ENCODE peak calls at places on chromosomes 5 and 9, in ten cellular contexts. One of them, this sample, is unnamed.

GRCh38 chr9:69122086-69122390 is 52.0 kb upstream of the TJP2 start:
- DNase-seq in GM12878: no peak
- DNase-seq in IMR-90: peak
- DNase-seq in tibial nerve: peak
- DNase-seq in stomach: peak
- DNase-seq in adrenal gland: peak
- DNase-seq in prostate gland: peak
- DNase-seq in GM12891: peak
- DNase-seq in lower leg skin: peak
- DNase-seq in transverse colon: peak
- DNase-seq in this sample: peak

GRCh38 chr9:77848428-77848827 is 183.2 kb downstream of the GNAQ start:
- DNase-seq in GM12878: no peak
- DNase-seq in IMR-90: no peak
- DNase-seq in tibial nerve: no peak
- DNase-seq in stomach: no peak
- DNase-seq in adrenal gland: no peak
- DNase-seq in prostate gland: no peak
- DNase-seq in GM12891: no peak
- DNase-seq in lower leg skin: no peak
- DNase-seq in transverse colon: no peak
- DNase-seq in this sample: no peak

GRCh38 chr9:114266969-114267368 is 55.9 kb upstream of the ORM1 start:
- DNase-seq in GM12878: no peak
- DNase-seq in IMR-90: peak
- DNase-seq in tibial nerve: no peak
- DNase-seq in stomach: no peak
- DNase-seq in adrenal gland: no peak
- DNase-seq in prostate gland: no peak
- DNase-seq in GM12891: no peak
- DNase-seq in lower leg skin: no peak
- DNase-seq in transverse colon: no peak
- DNase-seq in this sample: no peak

GRCh38 chr5:119131530-119132313 is 60.8 kb downstream of the DMXL1 start:
- DNase-seq in GM12878: no peak
- DNase-seq in IMR-90: peak
- DNase-seq in tibial nerve: no peak
- DNase-seq in stomach: no peak
- DNase-seq in adrenal gland: no peak
- DNase-seq in prostate gland: no peak
- DNase-seq in GM12891: no peak
- DNase-seq in lower leg skin: no peak
- DNase-seq in transverse colon: no peak
- DNase-seq in this sample: no peak

GRCh38 chr5:92909545-92909962 is 671.5 kb downstream of the NR2F1-AS1 start:
- DNase-seq in GM12878: no peak
- DNase-seq in IMR-90: peak
- DNase-seq in tibial nerve: no peak
- DNase-seq in stomach: no peak
- DNase-seq in adrenal gland: no peak
- DNase-seq in prostate gland: no peak
- DNase-seq in GM12891: no peak
- DNase-seq in lower leg skin: no peak
- DNase-seq in transverse colon: no peak
- DNase-seq in this sample: no peak

GRCh38 chr5:181087309-181087708 is 43.7 kb downstream of the OR2V1 start:
- DNase-seq in GM12878: no peak
- DNase-seq in IMR-90: no peak
- DNase-seq in tibial nerve: no peak
- DNase-seq in stomach: no peak
- DNase-seq in adrenal gland: no peak
- DNase-seq in prostate gland: no peak
- DNase-seq in GM12891: no peak
- DNase-seq in lower leg skin: no peak
- DNase-seq in transverse colon: no peak
- DNase-seq in this sample: no peak

GRCh38 chr9:86354882-86355399 is 731 bp upstream of the TUT7 start:
- DNase-seq in GM12878: no peak
- DNase-seq in IMR-90: no peak
- DNase-seq in tibial nerve: no peak
- DNase-seq in stomach: no peak
- DNase-seq in adrenal gland: no peak
- DNase-seq in prostate gland: no peak
- DNase-seq in GM12891: no peak
- DNase-seq in lower leg skin: no peak
- DNase-seq in transverse colon: no peak
- DNase-seq in this sample: peak

GRCh38 chr5:149172261-149172660 is 31.0 kb downstream of the ABLIM3 start:
- DNase-seq in GM12878: no peak
- DNase-seq in IMR-90: peak
- DNase-seq in tibial nerve: no peak
- DNase-seq in stomach: no peak
- DNase-seq in adrenal gland: peak
- DNase-seq in prostate gland: no peak
- DNase-seq in GM12891: no peak
- DNase-seq in lower leg skin: no peak
- DNase-seq in transverse colon: no peak
- DNase-seq in this sample: no peak

GRCh38 chr5:12865529-12865928 is 961.3 kb upstream of the CTNND2 start:
- DNase-seq in GM12878: no peak
- DNase-seq in IMR-90: no peak
- DNase-seq in tibial nerve: no peak
- DNase-seq in stomach: no peak
- DNase-seq in adrenal gland: no peak
- DNase-seq in prostate gland: no peak
- DNase-seq in GM12891: no peak
- DNase-seq in lower leg skin: no peak
- DNase-seq in transverse colon: no peak
- DNase-seq in this sample: no peak

GRCh38 chr5:54985301-54986268 is at the start of gene ESM1:
- DNase-seq in GM12878: no peak
- DNase-seq in IMR-90: peak
- DNase-seq in tibial nerve: no peak
- DNase-seq in stomach: no peak
- DNase-seq in adrenal gland: peak
- DNase-seq in prostate gland: no peak
- DNase-seq in GM12891: no peak
- DNase-seq in lower leg skin: no peak
- DNase-seq in transverse colon: no peak
- DNase-seq in this sample: no peak

GRCh38 chr9:96436063-96436455 is 13.9 kb upstream of the HABP4 start:
- DNase-seq in GM12878: no peak
- DNase-seq in IMR-90: no peak
- DNase-seq in tibial nerve: no peak
- DNase-seq in stomach: no peak
- DNase-seq in adrenal gland: peak
- DNase-seq in prostate gland: no peak
- DNase-seq in GM12891: no peak
- DNase-seq in lower leg skin: no peak
- DNase-seq in transverse colon: no peak
- DNase-seq in this sample: no peak

GRCh38 chr5:134451618-134452505 is 40.2 kb upstream of the CDKN2AIPNL start:
- DNase-seq in GM12878: no peak
- DNase-seq in IMR-90: peak
- DNase-seq in tibial nerve: no peak
- DNase-seq in stomach: peak
- DNase-seq in adrenal gland: peak
- DNase-seq in prostate gland: peak
- DNase-seq in GM12891: no peak
- DNase-seq in lower leg skin: no peak
- DNase-seq in transverse colon: peak
- DNase-seq in this sample: no peak

GRCh38 chr9:108300296-108301287 is 555.2 kb downstream of the ACTL7B start:
- DNase-seq in GM12878: no peak
- DNase-seq in IMR-90: no peak
- DNase-seq in tibial nerve: no peak
- DNase-seq in stomach: no peak
- DNase-seq in adrenal gland: no peak
- DNase-seq in prostate gland: no peak
- DNase-seq in GM12891: no peak
- DNase-seq in lower leg skin: no peak
- DNase-seq in transverse colon: no peak
- DNase-seq in this sample: no peak

GRCh38 chr9:128066713-128067621 is at the start of gene NAIF1:
- DNase-seq in GM12878: peak
- DNase-seq in IMR-90: peak
- DNase-seq in tibial nerve: peak
- DNase-seq in stomach: peak
- DNase-seq in adrenal gland: peak
- DNase-seq in prostate gland: peak
- DNase-seq in GM12891: peak
- DNase-seq in lower leg skin: peak
- DNase-seq in transverse colon: peak
- DNase-seq in this sample: peak
- TF ChIP-seq POLR2A in GM12878: no peak
- TF ChIP-seq POLR2A in IMR-90: no peak
- TF ChIP-seq POLR2A in tibial nerve: peak
- TF ChIP-seq POLR2A in stomach: no peak
- TF ChIP-seq POLR2A in adrenal gland: peak
- TF ChIP-seq POLR2A in prostate gland: peak
- TF ChIP-seq POLR2A in GM12891: no peak
- TF ChIP-seq POLR2A in lower leg skin: no peak
- TF ChIP-seq POLR2A in transverse colon: peak
- TF ChIP-seq POLR2A in this sample: peak

GRCh38 chr5:179610903-179611265 is 12.6 kb downstream of the HNRNPH1 start:
- DNase-seq in GM12878: no peak
- DNase-seq in IMR-90: no peak
- DNase-seq in tibial nerve: no peak
- DNase-seq in stomach: no peak
- DNase-seq in adrenal gland: no peak
- DNase-seq in prostate gland: no peak
- DNase-seq in GM12891: no peak
- DNase-seq in lower leg skin: no peak
- DNase-seq in transverse colon: no peak
- DNase-seq in this sample: no peak

GRCh38 chr5:179612577-179613459 is 10.7 kb downstream of the HNRNPH1 start:
- DNase-seq in GM12878: no peak
- DNase-seq in IMR-90: no peak
- DNase-seq in tibial nerve: no peak
- DNase-seq in stomach: no peak
- DNase-seq in adrenal gland: no peak
- DNase-seq in prostate gland: no peak
- DNase-seq in GM12891: no peak
- DNase-seq in lower leg skin: no peak
- DNase-seq in transverse colon: no peak
- DNase-seq in this sample: peak

GRCh38 chr5:179608131-179608581 is 15.3 kb downstream of the HNRNPH1 start:
- DNase-seq in GM12878: no peak
- DNase-seq in IMR-90: no peak
- DNase-seq in tibial nerve: no peak
- DNase-seq in stomach: no peak
- DNase-seq in adrenal gland: no peak
- DNase-seq in prostate gland: no peak
- DNase-seq in GM12891: no peak
- DNase-seq in lower leg skin: no peak
- DNase-seq in transverse colon: no peak
- DNase-seq in this sample: no peak

GRCh38 chr5:179609834-179610108 is 13.7 kb downstream of the HNRNPH1 start:
- DNase-seq in GM12878: no peak
- DNase-seq in IMR-90: no peak
- DNase-seq in tibial nerve: no peak
- DNase-seq in stomach: no peak
- DNase-seq in adrenal gland: no peak
- DNase-seq in prostate gland: no peak
- DNase-seq in GM12891: no peak
- DNase-seq in lower leg skin: no peak
- DNase-seq in transverse colon: no peak
- DNase-seq in this sample: no peak

GRCh38 chr5:179610109-179610902 is 13.2 kb downstream of the HNRNPH1 start:
- DNase-seq in GM12878: no peak
- DNase-seq in IMR-90: no peak
- DNase-seq in tibial nerve: no peak
- DNase-seq in stomach: no peak
- DNase-seq in adrenal gland: no peak
- DNase-seq in prostate gland: no peak
- DNase-seq in GM12891: no peak
- DNase-seq in lower leg skin: no peak
- DNase-seq in transverse colon: no peak
- DNase-seq in this sample: no peak
- TF ChIP-seq POLR2A in GM12878: peak
- TF ChIP-seq POLR2A in IMR-90: no peak
- TF ChIP-seq POLR2A in tibial nerve: no peak
- TF ChIP-seq POLR2A in stomach: no peak
- TF ChIP-seq POLR2A in adrenal gland: no peak
- TF ChIP-seq POLR2A in prostate gland: no peak
- TF ChIP-seq POLR2A in GM12891: no peak
- TF ChIP-seq POLR2A in lower leg skin: no peak
- TF ChIP-seq POLR2A in transverse colon: no peak
- TF ChIP-seq POLR2A in this sample: no peak

GRCh38 chr9:15306757-15307522 is at the start of gene TTC39B:
- DNase-seq in GM12878: no peak
- DNase-seq in IMR-90: peak
- DNase-seq in tibial nerve: peak
- DNase-seq in stomach: peak
- DNase-seq in adrenal gland: peak
- DNase-seq in prostate gland: peak
- DNase-seq in GM12891: peak
- DNase-seq in lower leg skin: peak
- DNase-seq in transverse colon: peak
- DNase-seq in this sample: peak
- TF ChIP-seq POLR2A in GM12878: no peak
- TF ChIP-seq POLR2A in IMR-90: peak
- TF ChIP-seq POLR2A in tibial nerve: peak
- TF ChIP-seq POLR2A in stomach: no peak
- TF ChIP-seq POLR2A in adrenal gland: peak
- TF ChIP-seq POLR2A in prostate gland: peak
- TF ChIP-seq POLR2A in GM12891: no peak
- TF ChIP-seq POLR2A in lower leg skin: no peak
- TF ChIP-seq POLR2A in transverse colon: peak
- TF ChIP-seq POLR2A in this sample: peak

GRCh38 chr9:122333169-122333808 is 37.5 kb upstream of the PTGS1 start:
- DNase-seq in GM12878: no peak
- DNase-seq in IMR-90: no peak
- DNase-seq in tibial nerve: no peak
- DNase-seq in stomach: no peak
- DNase-seq in adrenal gland: no peak
- DNase-seq in prostate gland: no peak
- DNase-seq in GM12891: no peak
- DNase-seq in lower leg skin: no peak
- DNase-seq in transverse colon: no peak
- DNase-seq in this sample: peak

GRCh38 chr9:122332643-122333042 is 38.2 kb upstream of the PTGS1 start:
- DNase-seq in GM12878: no peak
- DNase-seq in IMR-90: no peak
- DNase-seq in tibial nerve: no peak
- DNase-seq in stomach: no peak
- DNase-seq in adrenal gland: no peak
- DNase-seq in prostate gland: no peak
- DNase-seq in GM12891: no peak
- DNase-seq in lower leg skin: no peak
- DNase-seq in transverse colon: no peak
- DNase-seq in this sample: no peak

GRCh38 chr9:122329592-122329991 is 41.2 kb upstream of the PTGS1 start:
- DNase-seq in GM12878: no peak
- DNase-seq in IMR-90: no peak
- DNase-seq in tibial nerve: no peak
- DNase-seq in stomach: no peak
- DNase-seq in adrenal gland: no peak
- DNase-seq in prostate gland: no peak
- DNase-seq in GM12891: no peak
- DNase-seq in lower leg skin: no peak
- DNase-seq in transverse colon: no peak
- DNase-seq in this sample: peak

GRCh38 chr9:122331523-122331927 is 39.3 kb upstream of the PTGS1 start:
- DNase-seq in GM12878: no peak
- DNase-seq in IMR-90: no peak
- DNase-seq in tibial nerve: no peak
- DNase-seq in stomach: no peak
- DNase-seq in adrenal gland: no peak
- DNase-seq in prostate gland: no peak
- DNase-seq in GM12891: no peak
- DNase-seq in lower leg skin: no peak
- DNase-seq in transverse colon: no peak
- DNase-seq in this sample: peak

GRCh38 chr9:122332083-122332482 is 38.7 kb upstream of the PTGS1 start:
- DNase-seq in GM12878: no peak
- DNase-seq in IMR-90: no peak
- DNase-seq in tibial nerve: no peak
- DNase-seq in stomach: no peak
- DNase-seq in adrenal gland: peak
- DNase-seq in prostate gland: no peak
- DNase-seq in GM12891: no peak
- DNase-seq in lower leg skin: no peak
- DNase-seq in transverse colon: no peak
- DNase-seq in this sample: peak
- TF ChIP-seq POLR2A in GM12878: no peak
- TF ChIP-seq POLR2A in IMR-90: no peak
- TF ChIP-seq POLR2A in tibial nerve: no peak
- TF ChIP-seq POLR2A in stomach: no peak
- TF ChIP-seq POLR2A in adrenal gland: no peak
- TF ChIP-seq POLR2A in prostate gland: no peak
- TF ChIP-seq POLR2A in GM12891: no peak
- TF ChIP-seq POLR2A in lower leg skin: no peak
- TF ChIP-seq POLR2A in transverse colon: no peak
- TF ChIP-seq POLR2A in this sample: peak

This sample was measured in erythroblast.